ENCODE peak calls at places on chromosomes 1 and 21, in six cellular contexts. One of them, this sample, is unnamed.

GRCh38 chr1:162022626-162023025 is 1.0 kb downstream of the OLFML2B start:
- DNase-seq in sigmoid colon: no peak
- DNase-seq in cardiac muscle cell: no peak
- DNase-seq in GM13977: no peak
- DNase-seq in AG09319: no peak
- DNase-seq in fibroblast of lung: no peak
- DNase-seq in this sample: no peak

GRCh38 chr1:84853743-84854721 is 39.0 kb downstream of the LPAR3 start:
- DNase-seq in sigmoid colon: no peak
- DNase-seq in cardiac muscle cell: peak; percentile 75
- DNase-seq in GM13977: peak; percentile 61
- DNase-seq in AG09319: no peak
- DNase-seq in fibroblast of lung: peak; percentile 83
- DNase-seq in this sample: no peak

GRCh38 chr1:202967684-202968281 is 726 bp upstream of the CYB5R1 start:
- DNase-seq in sigmoid colon: no peak
- DNase-seq in cardiac muscle cell: no peak
- DNase-seq in GM13977: peak; percentile 52
- DNase-seq in AG09319: no peak
- DNase-seq in fibroblast of lung: no peak
- DNase-seq in this sample: no peak

GRCh38 chr1:207828046-207828445 is 76.2 kb downstream of the CD46 start:
- DNase-seq in sigmoid colon: peak; percentile 38
- DNase-seq in cardiac muscle cell: no peak
- DNase-seq in GM13977: no peak
- DNase-seq in AG09319: no peak
- DNase-seq in fibroblast of lung: no peak
- DNase-seq in this sample: no peak

GRCh38 chr21:46294647-46295176 is 8.6 kb downstream of the YBEY start:
- DNase-seq in sigmoid colon: no peak
- DNase-seq in cardiac muscle cell: peak; percentile 73
- DNase-seq in GM13977: peak; percentile 65
- DNase-seq in AG09319: no peak
- DNase-seq in fibroblast of lung: peak; percentile 86
- DNase-seq in this sample: no peak

GRCh38 chr1:100107696-100108095 is 25.0 kb downstream of the SASS6 start:
- DNase-seq in sigmoid colon: no peak
- DNase-seq in cardiac muscle cell: no peak
- DNase-seq in GM13977: no peak
- DNase-seq in AG09319: no peak
- DNase-seq in fibroblast of lung: no peak
- DNase-seq in this sample: no peak

GRCh38 chr1:211326528-211327340 is at the start of gene TRAF5:
- DNase-seq in sigmoid colon: peak; percentile 76
- DNase-seq in cardiac muscle cell: peak; percentile 73
- DNase-seq in GM13977: peak; percentile 79
- DNase-seq in AG09319: no peak
- DNase-seq in fibroblast of lung: peak; percentile 58
- DNase-seq in this sample: peak; percentile 35

GRCh38 chr1:28577738-28578536 is 14.1 kb upstream of the RAB42 start:
- DNase-seq in sigmoid colon: no peak
- DNase-seq in cardiac muscle cell: no peak
- DNase-seq in GM13977: peak; percentile 10
- DNase-seq in AG09319: no peak
- DNase-seq in fibroblast of lung: no peak
- DNase-seq in this sample: no peak

GRCh38 chr1:25128168-25128621 is 104.1 kb downstream of the SYF2 start:
- DNase-seq in sigmoid colon: no peak
- DNase-seq in cardiac muscle cell: no peak
- DNase-seq in GM13977: peak; percentile 75
- DNase-seq in AG09319: no peak
- DNase-seq in fibroblast of lung: no peak
- DNase-seq in this sample: no peak

GRCh38 chr21:17270234-17270633 is 242.6 kb upstream of the CXADR start:
- DNase-seq in sigmoid colon: peak; percentile 75
- DNase-seq in cardiac muscle cell: peak; percentile 72
- DNase-seq in GM13977: no peak
- DNase-seq in AG09319: peak; percentile 3
- DNase-seq in fibroblast of lung: peak; percentile 61
- DNase-seq in this sample: no peak

GRCh38 chr1:92909321-92909720 is 51.9 kb downstream of the DIPK1A start:
- DNase-seq in sigmoid colon: no peak
- DNase-seq in cardiac muscle cell: peak; percentile 60
- DNase-seq in GM13977: no peak
- DNase-seq in AG09319: no peak
- DNase-seq in fibroblast of lung: peak; percentile 94
- DNase-seq in this sample: no peak

GRCh38 chr1:243477676-243478075 is 221.8 kb downstream of the SDCCAG8 start:
- DNase-seq in sigmoid colon: no peak
- DNase-seq in cardiac muscle cell: peak; percentile 21
- DNase-seq in GM13977: no peak
- DNase-seq in AG09319: no peak
- DNase-seq in fibroblast of lung: no peak
- DNase-seq in this sample: no peak

GRCh38 chr1:86207323-86207722 is 50.8 kb upstream of the COL24A1 start:
- DNase-seq in sigmoid colon: no peak
- DNase-seq in cardiac muscle cell: peak; percentile 92
- DNase-seq in GM13977: no peak
- DNase-seq in AG09319: peak; percentile 31
- DNase-seq in fibroblast of lung: peak; percentile 98
- DNase-seq in this sample: no peak

GRCh38 chr1:114009042-114009392 is 29.7 kb downstream of the OLFML3 start:
- DNase-seq in sigmoid colon: no peak
- DNase-seq in cardiac muscle cell: no peak
- DNase-seq in GM13977: no peak
- DNase-seq in AG09319: no peak
- DNase-seq in fibroblast of lung: peak; percentile 10
- DNase-seq in this sample: no peak

GRCh38 chr1:206684478-206685255 is at the start of gene MAPKAPK2:
- DNase-seq in sigmoid colon: peak; percentile 93
- DNase-seq in cardiac muscle cell: peak; percentile 71
- DNase-seq in GM13977: peak; percentile 98
- DNase-seq in AG09319: no peak
- DNase-seq in fibroblast of lung: peak; percentile 55
- DNase-seq in this sample: peak; percentile 60

GRCh38 chr1:208820600-208821232 is 576.5 kb upstream of the PLXNA2 start:
- DNase-seq in sigmoid colon: no peak
- DNase-seq in cardiac muscle cell: no peak
- DNase-seq in GM13977: no peak
- DNase-seq in AG09319: no peak
- DNase-seq in fibroblast of lung: no peak
- DNase-seq in this sample: no peak

GRCh38 chr1:192108143-192108542 is 50.1 kb upstream of the RGS18 start:
- DNase-seq in sigmoid colon: no peak
- DNase-seq in cardiac muscle cell: peak; percentile 38
- DNase-seq in GM13977: no peak
- DNase-seq in AG09319: no peak
- DNase-seq in fibroblast of lung: no peak
- DNase-seq in this sample: no peak

GRCh38 chr1:34929497-34929852 is at the start of gene DLGAP3:
- DNase-seq in sigmoid colon: no peak
- DNase-seq in cardiac muscle cell: peak; percentile 20
- DNase-seq in GM13977: peak; percentile 53
- DNase-seq in AG09319: no peak
- DNase-seq in fibroblast of lung: no peak
- DNase-seq in this sample: peak; percentile 37

GRCh38 chr1:150021191-150021688 is 10.7 kb upstream of the OTUD7B start:
- DNase-seq in sigmoid colon: no peak
- DNase-seq in cardiac muscle cell: no peak
- DNase-seq in GM13977: no peak
- DNase-seq in AG09319: no peak
- DNase-seq in fibroblast of lung: no peak
- DNase-seq in this sample: no peak

GRCh38 chr21:32426592-32427051 is 14.1 kb downstream of the EVA1C start:
- DNase-seq in sigmoid colon: no peak
- DNase-seq in cardiac muscle cell: peak; percentile 67
- DNase-seq in GM13977: no peak
- DNase-seq in AG09319: no peak
- DNase-seq in fibroblast of lung: peak; percentile 87
- DNase-seq in this sample: no peak

GRCh38 chr1:227794813-227795183 is 20.7 kb upstream of the PRSS38 start:
- DNase-seq in sigmoid colon: no peak
- DNase-seq in cardiac muscle cell: no peak
- DNase-seq in GM13977: no peak
- DNase-seq in AG09319: no peak
- DNase-seq in fibroblast of lung: no peak
- DNase-seq in this sample: no peak

GRCh38 chr1:10761503-10762152 is 34.8 kb downstream of the CASZ1 start:
- DNase-seq in sigmoid colon: no peak
- DNase-seq in cardiac muscle cell: no peak
- DNase-seq in GM13977: no peak
- DNase-seq in AG09319: no peak
- DNase-seq in fibroblast of lung: no peak
- DNase-seq in this sample: no peak

GRCh38 chr1:91555821-91556531 is 55.3 kb downstream of the CDC7 start:
- DNase-seq in sigmoid colon: no peak
- DNase-seq in cardiac muscle cell: peak; percentile 84
- DNase-seq in GM13977: peak; percentile 45
- DNase-seq in AG09319: peak; percentile 44
- DNase-seq in fibroblast of lung: peak; percentile 88
- DNase-seq in this sample: no peak

GRCh38 chr1:11051781-11052510 is 4.9 kb upstream of the MASP2 start:
- DNase-seq in sigmoid colon: no peak
- DNase-seq in cardiac muscle cell: no peak
- DNase-seq in GM13977: no peak
- DNase-seq in AG09319: no peak
- DNase-seq in fibroblast of lung: no peak
- DNase-seq in this sample: no peak

GRCh38 chr1:18234790-18235242 is 127.2 kb downstream of the IGSF21 start:
- DNase-seq in sigmoid colon: no peak
- DNase-seq in cardiac muscle cell: peak; percentile 43
- DNase-seq in GM13977: peak; percentile 61
- DNase-seq in AG09319: no peak
- DNase-seq in fibroblast of lung: no peak
- DNase-seq in this sample: peak; percentile 45

GRCh38 chr1:119554188-119554587 is 47.2 kb downstream of the HSD3B1 start:
- DNase-seq in sigmoid colon: no peak
- DNase-seq in cardiac muscle cell: peak; percentile 97
- DNase-seq in GM13977: no peak
- DNase-seq in AG09319: peak; percentile 38
- DNase-seq in fibroblast of lung: peak; percentile 98
- DNase-seq in this sample: no peak

GRCh38 chr1:47432071-47433036 is 5.5 kb upstream of the FOXD2 start:
- DNase-seq in sigmoid colon: peak; percentile 79
- DNase-seq in cardiac muscle cell: peak; percentile 86
- DNase-seq in GM13977: peak; percentile 66
- DNase-seq in AG09319: no peak
- DNase-seq in fibroblast of lung: peak; percentile 56
- DNase-seq in this sample: peak; percentile 76

GRCh38 chr1:183911285-183911684 is 106.4 kb downstream of the RGL1 start:
- DNase-seq in sigmoid colon: no peak
- DNase-seq in cardiac muscle cell: no peak
- DNase-seq in GM13977: peak; percentile 64
- DNase-seq in AG09319: no peak
- DNase-seq in fibroblast of lung: no peak
- DNase-seq in this sample: no peak

GRCh38 chr1:41347276-41347675 is 14.0 kb upstream of the FOXO6 start:
- DNase-seq in sigmoid colon: no peak
- DNase-seq in cardiac muscle cell: no peak
- DNase-seq in GM13977: no peak
- DNase-seq in AG09319: no peak
- DNase-seq in fibroblast of lung: no peak
- DNase-seq in this sample: no peak

GRCh38 chr1:178613271-178613945 is 100.5 kb downstream of the TEX35 start:
- DNase-seq in sigmoid colon: no peak
- DNase-seq in cardiac muscle cell: no peak
- DNase-seq in GM13977: no peak
- DNase-seq in AG09319: no peak
- DNase-seq in fibroblast of lung: no peak
- DNase-seq in this sample: no peak
- TF ChIP-seq CTCF in sigmoid colon: no peak
- TF ChIP-seq CTCF in cardiac muscle cell: no peak
- TF ChIP-seq CTCF in GM13977: no peak
- TF ChIP-seq CTCF in AG09319: no peak
- TF ChIP-seq CTCF in fibroblast of lung: no peak
- TF ChIP-seq CTCF in this sample: no peak

GRCh38 chr1:60924165-60924564 is 158.2 kb upstream of the NFIA start:
- DNase-seq in sigmoid colon: no peak
- DNase-seq in cardiac muscle cell: no peak
- DNase-seq in GM13977: no peak
- DNase-seq in AG09319: no peak
- DNase-seq in fibroblast of lung: no peak
- DNase-seq in this sample: no peak
- TF ChIP-seq CTCF in sigmoid colon: no peak
- TF ChIP-seq CTCF in cardiac muscle cell: no peak
- TF ChIP-seq CTCF in GM13977: no peak
- TF ChIP-seq CTCF in AG09319: no peak
- TF ChIP-seq CTCF in fibroblast of lung: no peak
- TF ChIP-seq CTCF in this sample: no peak

DNA sequence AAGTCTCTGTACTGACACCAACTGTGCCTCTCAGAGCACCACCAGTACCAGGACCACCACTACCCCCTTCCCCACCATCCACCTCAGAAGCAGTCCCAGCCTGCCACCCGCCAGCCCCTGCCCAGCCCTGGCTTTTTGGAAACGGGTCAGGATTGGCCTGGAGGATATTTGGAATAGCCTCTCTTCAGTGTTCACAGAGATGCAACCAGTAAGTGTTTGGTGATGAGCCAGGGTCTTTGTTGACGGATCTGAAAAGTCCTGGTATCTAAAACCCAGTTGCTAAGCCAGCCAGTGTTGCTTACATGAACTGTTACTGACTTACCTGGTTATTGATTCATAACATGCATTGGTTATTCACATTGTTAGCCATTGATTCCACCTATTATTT is 1.1 kb downstream of the C1orf56 start:
- DNase-seq in sigmoid colon: no peak
- DNase-seq in cardiac muscle cell: no peak
- DNase-seq in GM13977: no peak
- DNase-seq in AG09319: no peak
- DNase-seq in fibroblast of lung: no peak
- DNase-seq in this sample: no peak
- TF ChIP-seq CTCF in sigmoid colon: peak; percentile 42
- TF ChIP-seq CTCF in cardiac muscle cell: peak; percentile 10
- TF ChIP-seq CTCF in GM13977: no peak
- TF ChIP-seq CTCF in AG09319: no peak
- TF ChIP-seq CTCF in fibroblast of lung: no peak
- TF ChIP-seq CTCF in this sample: no peak

DNA sequence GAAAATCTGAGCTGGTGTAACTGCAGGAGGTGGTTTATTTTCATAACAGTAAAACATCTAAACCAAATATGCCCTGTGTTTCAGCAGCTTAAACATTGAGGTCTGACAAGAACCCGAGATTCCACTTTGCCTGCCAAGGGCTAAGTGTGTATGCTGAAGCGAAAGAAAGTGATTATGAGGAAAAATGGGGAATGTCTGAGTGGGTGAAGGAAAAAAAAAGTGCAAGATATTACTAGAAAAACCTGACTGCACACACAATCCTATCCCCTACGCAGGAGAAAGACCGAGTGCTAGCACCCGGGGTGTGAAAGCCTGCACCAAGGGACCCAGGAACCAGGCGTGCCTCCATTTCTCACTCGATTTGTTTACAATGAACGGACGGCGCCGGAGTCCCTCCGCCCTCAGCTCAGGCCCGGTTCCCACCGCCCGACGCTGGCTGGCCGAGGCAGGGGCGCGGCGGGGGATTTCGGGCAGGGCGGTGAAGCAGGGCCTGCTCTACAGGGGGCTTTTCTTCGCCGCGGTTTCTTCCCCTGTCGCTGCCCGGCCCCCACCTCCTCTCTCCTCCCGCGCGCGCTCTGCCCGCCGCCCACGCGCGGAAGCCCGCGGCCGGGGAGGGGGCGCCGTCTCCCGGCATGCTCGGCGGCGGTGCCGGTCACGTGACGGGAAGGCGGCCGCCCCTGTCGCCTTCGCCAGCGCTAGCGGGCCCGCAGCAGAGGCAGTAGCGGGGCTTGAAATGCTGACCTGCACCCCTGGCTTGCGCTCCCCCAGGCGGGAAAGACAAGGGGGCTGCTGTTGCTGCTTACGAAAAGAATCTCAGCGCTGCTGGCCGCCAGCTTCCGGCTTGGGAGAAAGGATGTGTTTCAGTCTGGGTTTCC is 35.9 kb downstream of the ITPKB start:
- DNase-seq in sigmoid colon: peak; percentile 89
- DNase-seq in cardiac muscle cell: peak; percentile 77
- DNase-seq in GM13977: peak; percentile 93
- DNase-seq in AG09319: no peak
- DNase-seq in fibroblast of lung: peak; percentile 84
- DNase-seq in this sample: peak; percentile 53
- TF ChIP-seq CTCF in sigmoid colon: no peak
- TF ChIP-seq CTCF in cardiac muscle cell: no peak
- TF ChIP-seq CTCF in GM13977: no peak
- TF ChIP-seq CTCF in AG09319: no peak
- TF ChIP-seq CTCF in fibroblast of lung: no peak
- TF ChIP-seq CTCF in this sample: peak; percentile 9

This sample was measured in progenitor cell of endocrine pancreas.